ENCODE peak calls at places on chromosome 7, in seven cellular contexts. J, M, Y, W, S, C and B are unnamed samples.

GRCh38 chr7:129136887-129137647 is 7.4 kb upstream of the TSPAN33 start:
- DNase-seq in J (peak), M (no peak), Y (no peak), W (no peak), S (no peak), C (no peak), B (no peak)

GRCh38 chr7:124033093-124033806 is 383 bp upstream of the TMEM229A start:
- DNase-seq in J (peak), M (no peak), Y (no peak), W (peak), S (no peak), C (peak), B (no peak)

GRCh38 chr7:93551063-93551895 is 23.2 kb downstream of the CALCR start:
- DNase-seq in J (no peak), M (peak), Y (no peak), W (no peak), S (peak), C (no peak), B (no peak)

GRCh38 chr7:66304536-66304935 is 99.4 kb downstream of the TPST1 start:
- DNase-seq in J (no peak), M (no peak), Y (no peak), W (no peak), S (no peak), C (no peak), B (no peak)

GRCh38 chr7:140625908-140626868 is 14.4 kb downstream of the DENND2A start:
- DNase-seq in J (no peak), M (peak), Y (peak), W (peak), S (no peak), C (peak), B (no peak)

GRCh38 chr7:140604760-140605159 is 35.9 kb downstream of the DENND2A start:
- DNase-seq in J (no peak), M (no peak), Y (peak), W (no peak), S (no peak), C (no peak), B (no peak)

GRCh38 chr7:137983308-137984008 is 18.4 kb downstream of the CREB3L2 start:
- DNase-seq in J (no peak), M (no peak), Y (no peak), W (no peak), S (no peak), C (no peak), B (no peak)

GRCh38 chr7:142714375-142714774 is 34.9 kb upstream of the PRSS1 start:
- DNase-seq in J (no peak), M (no peak), Y (no peak), W (no peak), S (peak), C (no peak), B (no peak)

GRCh38 chr7:53272081-53272480 is 236.6 kb downstream of the POM121L12 start:
- DNase-seq in J (no peak), M (no peak), Y (no peak), W (no peak), S (no peak), C (no peak), B (no peak)

GRCh38 chr7:156167987-156168386 is 355.7 kb upstream of the SHH start:
- DNase-seq in J (no peak), M (no peak), Y (no peak), W (no peak), S (no peak), C (no peak), B (no peak)

GRCh38 chr7:156167417-156167807 is 355.1 kb upstream of the SHH start:
- DNase-seq in J (no peak), M (no peak), Y (no peak), W (no peak), S (no peak), C (no peak), B (no peak)

GRCh38 chr7:156168434-156168833 is 356.2 kb upstream of the SHH start:
- DNase-seq in J (no peak), M (no peak), Y (no peak), W (no peak), S (no peak), C (no peak), B (no peak)

GRCh38 chr7:156166692-156167416 is 354.6 kb upstream of the SHH start:
- DNase-seq in J (no peak), M (no peak), Y (no peak), W (no peak), S (no peak), C (no peak), B (no peak)

GRCh38 chr7:156169474-156170370 is 357.5 kb upstream of the SHH start:
- DNase-seq in J (no peak), M (no peak), Y (no peak), W (no peak), S (no peak), C (no peak), B (no peak)
- TF ChIP-seq CTCF in J (no peak), M (no peak), Y (no peak), W (no peak), S (no peak), C (no peak), B (no peak)

GRCh38 chr7:230274-230673 is 37.9 kb downstream of the FAM20C start:
- DNase-seq in J (no peak), M (no peak), Y (no peak), W (no peak), S (no peak), C (no peak), B (no peak)

GRCh38 chr7:229184-229964 is 37.0 kb downstream of the FAM20C start:
- DNase-seq in J (no peak), M (no peak), Y (peak), W (peak), S (no peak), C (peak), B (no peak)

GRCh38 chr7:231858-232246 is 39.5 kb downstream of the FAM20C start:
- DNase-seq in J (no peak), M (no peak), Y (no peak), W (no peak), S (no peak), C (no peak), B (no peak)

GRCh38 chr7:232571-233455 is 40.4 kb downstream of the FAM20C start:
- DNase-seq in J (no peak), M (no peak), Y (peak), W (no peak), S (no peak), C (no peak), B (no peak)

DNA sequence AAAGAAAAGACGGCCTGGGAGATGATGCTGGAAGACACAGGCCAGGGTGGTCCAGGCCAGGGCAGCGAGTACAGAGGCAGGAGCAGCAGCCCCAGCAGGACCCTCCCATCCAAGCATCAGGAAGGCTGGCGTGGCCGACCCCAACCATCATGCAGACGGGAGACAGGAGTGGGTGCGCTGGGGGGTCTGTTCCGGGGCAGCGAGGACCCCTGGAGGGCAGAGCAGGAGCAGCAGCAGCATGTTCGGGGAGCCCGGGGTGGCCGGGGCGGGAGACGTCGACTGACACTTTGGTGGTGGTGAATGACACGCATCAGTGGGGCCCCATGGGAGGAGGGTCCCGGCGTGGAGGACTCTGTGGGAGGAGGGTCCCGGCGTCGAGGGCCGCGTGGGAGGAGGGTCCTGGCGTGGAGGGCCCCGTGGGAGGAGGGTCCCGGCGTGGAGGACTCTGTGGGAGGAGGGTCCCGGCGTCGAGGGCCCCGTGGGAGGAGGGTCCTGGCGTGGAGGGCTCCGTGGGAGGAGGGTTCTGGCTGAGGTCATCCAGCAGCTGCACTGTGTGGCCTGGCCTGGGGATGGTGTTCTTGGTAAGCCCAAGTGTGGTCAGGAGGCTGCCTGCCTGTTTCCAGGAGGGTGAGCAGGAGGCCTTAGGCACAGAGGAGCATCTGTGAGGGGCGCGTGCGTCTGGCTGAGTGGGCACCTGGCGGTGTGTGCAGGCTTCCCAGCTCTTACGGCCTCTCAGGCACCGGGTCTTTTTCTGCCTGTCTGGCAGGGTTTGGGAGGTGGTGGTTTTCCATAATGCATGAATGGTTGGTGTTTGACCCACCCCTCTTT is 38.9 kb downstream of the FAM20C start:
- DNase-seq in J (no peak), M (no peak), Y (no peak), W (no peak), S (no peak), C (no peak), B (no peak)
- TF ChIP-seq CTCF in J (peak), M (peak), Y (peak), W (peak), S (no peak), C (no peak), B (no peak)

GRCh38 chr7:82740246-82740848 is 296.8 kb upstream of the CACNA2D1 start:
- DNase-seq in J (no peak), M (peak), Y (no peak), W (peak), S (peak), C (peak), B (no peak)
- TF ChIP-seq CTCF in J (peak), M (peak), Y (peak), W (peak), S (peak), C (no peak), B (no peak)

DNA sequence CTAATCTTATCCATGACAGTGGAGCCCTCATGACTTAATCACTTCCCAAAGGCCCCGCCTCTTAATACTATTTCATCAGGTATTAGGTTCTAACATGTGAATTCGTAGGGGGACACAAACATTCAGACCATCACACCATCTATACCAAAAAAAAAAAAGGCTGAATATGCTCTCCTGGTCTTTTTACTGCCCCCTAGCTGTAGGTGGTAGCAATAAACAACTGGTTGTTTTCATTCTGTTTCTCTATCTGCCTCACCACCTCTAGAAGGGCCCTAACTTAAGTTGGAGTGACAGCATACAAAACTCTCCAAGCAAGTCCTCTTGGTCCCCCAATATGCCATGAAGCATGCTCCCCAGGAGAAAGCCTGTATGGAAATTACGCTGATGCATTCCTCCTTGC is 94.1 kb downstream of the GRM8 start:
- DNase-seq in J (no peak), M (no peak), Y (no peak), W (no peak), S (no peak), C (no peak), B (no peak)
- TF ChIP-seq CTCF in J (peak), M (peak), Y (no peak), W (peak), S (peak), C (no peak), B (peak)

GRCh38 chr7:37341033-37341630 is 107.5 kb downstream of the ELMO1 start:
- DNase-seq in J (peak), M (no peak), Y (no peak), W (no peak), S (no peak), C (no peak), B (no peak)

GRCh38 chr7:37346761-37347160 is 101.9 kb downstream of the ELMO1 start:
- DNase-seq in J (no peak), M (no peak), Y (no peak), W (no peak), S (no peak), C (no peak), B (no peak)

GRCh38 chr7:37342170-37342569 is 106.5 kb downstream of the ELMO1 start:
- DNase-seq in J (no peak), M (no peak), Y (no peak), W (no peak), S (no peak), C (no peak), B (no peak)

GRCh38 chr7:37344886-37345579 is 103.6 kb downstream of the ELMO1 start:
- DNase-seq in J (no peak), M (no peak), Y (no peak), W (no peak), S (no peak), C (no peak), B (no peak)

GRCh38 chr7:37342665-37343471 is 105.8 kb downstream of the ELMO1 start:
- DNase-seq in J (peak), M (no peak), Y (no peak), W (peak), S (peak), C (peak), B (peak)
- TF ChIP-seq CTCF in J (peak), M (no peak), Y (no peak), W (no peak), S (no peak), C (no peak), B (peak)

GRCh38 chr7:157859915-157860314 is 523.1 kb downstream of the DNAJB6 start:
- DNase-seq in J (no peak), M (no peak), Y (no peak), W (no peak), S (no peak), C (no peak), B (no peak)
- TF ChIP-seq CTCF in J (no peak), M (no peak), Y (no peak), W (no peak), S (no peak), C (no peak), B (no peak)

GRCh38 chr7:71740196-71740560 is 608.2 kb downstream of the GALNT17 start:
- DNase-seq in J (no peak), M (no peak), Y (no peak), W (no peak), S (no peak), C (no peak), B (no peak)

GRCh38 chr7:71750290-71750689 is 618.3 kb downstream of the GALNT17 start:
- DNase-seq in J (no peak), M (no peak), Y (no peak), W (no peak), S (no peak), C (no peak), B (no peak)

GRCh38 chr7:71746004-71746403 is 614.1 kb downstream of the GALNT17 start:
- DNase-seq in J (no peak), M (no peak), Y (no peak), W (no peak), S (no peak), C (no peak), B (no peak)
- TF ChIP-seq CTCF in J (no peak), M (no peak), Y (no peak), W (no peak), S (no peak), C (no peak), B (no peak)

GRCh38 chr7:28093617-28094232 is 86.9 kb downstream of the JAZF1 start:
- DNase-seq in J (no peak), M (peak), Y (no peak), W (peak), S (peak), C (peak), B (peak)
- TF ChIP-seq CTCF in J (peak), M (peak), Y (peak), W (peak), S (peak), C (no peak), B (peak)

GRCh38 chr7:131625817-131626372 is 69.5 kb upstream of the PODXL start:
- DNase-seq in J (no peak), M (peak), Y (peak), W (no peak), S (no peak), C (no peak), B (no peak)
- TF ChIP-seq CTCF in J (no peak), M (no peak), Y (peak), W (no peak), S (no peak), C (no peak), B (no peak)